ENCODE peak calls at places on chromosomes 2 and 18, in five cellular contexts. X is tibial artery; B is tibial nerve; R is CD8-positive, alpha-beta T cell; E is A549. L is an unnamed sample. For H3K4me1, the result is how much of the 10 kb centered on the place peaks cover.

GRCh38 chr2:202072226-202072625 is 829 bp upstream of the KIAA2012 start:
- DNase-seq in E (peak), B (no peak), X (no peak), R (no peak), L (no peak)

GRCh38 chr2:121501070-121501469 is 29.6 kb upstream of the RNU4ATAC start:
- DNase-seq in R (no peak), B (no peak), E (no peak), X (no peak), L (no peak)

GRCh38 chr2:118557016-118557415 is 290.4 kb downstream of the EN1 start:
- DNase-seq in E (no peak), R (no peak), X (no peak), B (no peak), L (no peak)

GRCh38 chr18:56615738-56616520 is 22.5 kb downstream of the TXNL1 start:
- DNase-seq in E (no peak), X (no peak), R (no peak), B (no peak), L (peak)

GRCh38 chr2:40348038-40348437 is 103.9 kb downstream of the SLC8A1 start:
- DNase-seq in X (no peak), B (no peak), E (no peak), R (no peak), L (no peak)

GRCh38 chr2:23430263-23430662 is 45.3 kb downstream of the KLHL29 start:
- DNase-seq in X (no peak), B (no peak), R (no peak), E (no peak), L (no peak)

GRCh38 chr2:179981085-179981484 is 26.0 kb downstream of the CWC22 start:
- DNase-seq in X (no peak), B (no peak), R (no peak), E (no peak), L (no peak)

GRCh38 chr2:104863585-104864279 is 9.8 kb downstream of the POU3F3 start:
- DNase-seq in E (no peak), R (no peak), X (no peak), B (no peak), L (peak)

GRCh38 chr2:174764281-174765063 is at the start of gene CHRNA1:
- DNase-seq in E (no peak), R (no peak), B (no peak), X (no peak), L (no peak)

GRCh38 chr2:104702451-104702850 is 151.5 kb upstream of the POU3F3 start:
- DNase-seq in X (no peak), B (no peak), E (no peak), R (no peak), L (no peak)

GRCh38 chr18:79422022-79422782 is 26.5 kb downstream of the NFATC1 start:
- DNase-seq in X (peak), R (no peak), B (peak), E (no peak), L (no peak)

GRCh38 chr2:49003206-49003605 is 151.1 kb downstream of the FSHR start:
- DNase-seq in E (no peak), B (no peak), R (no peak), X (no peak), L (no peak)

GRCh38 chr2:55416826-55417568 is 2.7 kb downstream of the CCDC88A start:
- DNase-seq in X (no peak), R (no peak), E (no peak), B (no peak), L (no peak)

GRCh38 chr2:9638532-9638931 is 7.7 kb upstream of the YWHAQ start:
- DNase-seq in R (no peak), B (peak), X (peak), E (peak), L (peak)

GRCh38 chr2:195535911-195536522 is 121.0 kb upstream of the SLC39A10 start:
- DNase-seq in E (no peak), B (no peak), X (peak), R (peak), L (no peak)

GRCh38 chr18:55510809-55511208 is 77.2 kb downstream of the TCF4 start:
- DNase-seq in B (no peak), R (no peak), E (no peak), X (peak), L (no peak)

GRCh38 chr2:198371902-198372611 is 567.7 kb downstream of the PLCL1 start:
- DNase-seq in X (no peak), B (no peak), E (no peak), R (no peak), L (no peak)

GRCh38 chr2:20781656-20782265 is 41.1 kb downstream of the LDAH start:
- DNase-seq in B (no peak), E (peak), X (no peak), R (no peak), L (no peak)

GRCh38 chr18:46712406-46712805 is 44.4 kb downstream of the ST8SIA5 start:
- DNase-seq in X (no peak), E (no peak), R (no peak), B (no peak), L (no peak)

GRCh38 chr18:74493689-74494088 is 2.5 kb upstream of the CNDP2 start:
- DNase-seq in E (peak), R (peak), B (no peak), X (no peak), L (no peak)

GRCh38 chr2:233760043-233760442 is at the start of gene UGT1A1:
- DNase-seq in E (no peak), R (no peak), X (no peak), B (no peak), L (peak)

GRCh38 chr2:185811580-185811979 is 73.0 kb downstream of the FSIP2 start:
- DNase-seq in R (no peak), B (no peak), E (no peak), X (no peak), L (no peak)

GRCh38 chr2:69603146-69603743 is 40.3 kb downstream of the AAK1 start:
- DNase-seq in E (no peak), R (no peak), X (no peak), B (no peak), L (no peak)

GRCh38 chr2:85215074-85216050 is 82.2 kb downstream of the TCF7L1 start:
- DNase-seq in E (no peak), R (no peak), X (no peak), B (no peak), L (peak)

GRCh38 chr2:49002750-49003149 is 151.6 kb downstream of the FSHR start:
- DNase-seq in R (no peak), B (no peak), X (no peak), E (no peak), L (no peak)

GRCh38 chr2:164061129-164061746 is 325.4 kb upstream of the FIGN start:
- DNase-seq in R (no peak), B (no peak), X (no peak), E (peak), L (no peak)

GRCh38 chr18:54877076-54877475 is 48.8 kb downstream of the RAB27B start:
- DNase-seq in X (no peak), R (no peak), E (no peak), B (no peak), L (no peak)

GRCh38 chr2:9378433-9379371 is 44.6 kb downstream of the ITGB1BP1 start:
- DNase-seq in B (peak), E (peak), R (no peak), X (peak), L (peak)

GRCh38 chr2:141393214-141393545 is 737.6 kb downstream of the LRP1B start:
- DNase-seq in E (peak), R (no peak), X (no peak), B (no peak), L (no peak)

GRCh38 chr18:12750076-12750707 is 47.4 kb downstream of the PSMG2 start:
- DNase-seq in X (no peak), E (no peak), R (no peak), B (no peak), L (no peak)

GRCh38 chr18:57429607-57430165 is 5.5 kb upstream of the ONECUT2 start:
- DNase-seq in E (no peak), X (no peak), B (no peak), R (no peak), L (no peak)

GRCh38 chr2:176613358-176614032 is 344.3 kb downstream of the MTX2 start:
- DNase-seq in B (no peak), X (no peak), R (no peak), E (no peak), L (no peak)

GRCh38 chr2:28096421-28096820 is 205.9 kb downstream of the BABAM2 start:
- DNase-seq in B (no peak), R (no peak), X (no peak), E (no peak), L (no peak)

GRCh38 chr18:4510709-4511108 is 55.6 kb upstream of the DLGAP1 start:
- DNase-seq in E (peak), B (no peak), R (no peak), X (no peak), L (no peak)

GRCh38 chr2:188734688-188735087 is 239.5 kb upstream of the COL3A1 start:
- DNase-seq in B (no peak), X (no peak), R (no peak), E (no peak), L (no peak)

GRCh38 chr18:57961876-57962505 is 82.0 kb upstream of the NEDD4L start:
- DNase-seq in R (no peak), E (no peak), B (no peak), X (no peak), L (no peak)

GRCh38 chr2:23441414-23441813 is 56.4 kb downstream of the KLHL29 start:
- DNase-seq in R (no peak), B (no peak), E (no peak), X (no peak), L (no peak)

GRCh38 chr2:30373881-30374302 is 73.2 kb upstream of the LCLAT1 start:
- DNase-seq in X (no peak), E (no peak), R (no peak), B (no peak), L (no peak)

GRCh38 chr2:112583497-112584133 is 794 bp upstream of the CHCHD5 start:
- DNase-seq in E (peak), R (no peak), X (peak), B (no peak), L (no peak)

DNA sequence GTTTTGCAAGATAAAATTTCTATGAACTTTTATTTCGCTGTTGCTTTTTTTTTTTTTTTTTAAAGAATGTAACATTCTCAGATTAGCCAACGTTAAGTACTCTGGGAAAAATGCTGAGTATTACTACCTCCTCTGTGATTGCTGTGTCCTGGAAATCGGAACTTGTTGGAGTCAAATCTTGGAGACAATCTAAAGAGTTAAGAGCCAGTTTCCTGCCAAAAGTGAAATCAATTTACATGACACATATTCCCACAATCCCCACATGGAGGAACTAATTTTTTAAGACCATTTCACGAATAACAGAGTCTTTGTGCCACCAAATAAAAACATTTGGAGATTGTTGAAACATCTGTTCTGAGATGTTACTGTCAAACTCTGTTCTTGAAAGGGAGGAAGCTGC is 127.8 kb downstream of the MEP1B start:
- DNase-seq in B (no peak), R (no peak), E (no peak), X (no peak), L (no peak)
- H3K27ac ChIP-seq in B (no peak), R (no peak), E (peak), X (peak), L (peak)

DNA sequence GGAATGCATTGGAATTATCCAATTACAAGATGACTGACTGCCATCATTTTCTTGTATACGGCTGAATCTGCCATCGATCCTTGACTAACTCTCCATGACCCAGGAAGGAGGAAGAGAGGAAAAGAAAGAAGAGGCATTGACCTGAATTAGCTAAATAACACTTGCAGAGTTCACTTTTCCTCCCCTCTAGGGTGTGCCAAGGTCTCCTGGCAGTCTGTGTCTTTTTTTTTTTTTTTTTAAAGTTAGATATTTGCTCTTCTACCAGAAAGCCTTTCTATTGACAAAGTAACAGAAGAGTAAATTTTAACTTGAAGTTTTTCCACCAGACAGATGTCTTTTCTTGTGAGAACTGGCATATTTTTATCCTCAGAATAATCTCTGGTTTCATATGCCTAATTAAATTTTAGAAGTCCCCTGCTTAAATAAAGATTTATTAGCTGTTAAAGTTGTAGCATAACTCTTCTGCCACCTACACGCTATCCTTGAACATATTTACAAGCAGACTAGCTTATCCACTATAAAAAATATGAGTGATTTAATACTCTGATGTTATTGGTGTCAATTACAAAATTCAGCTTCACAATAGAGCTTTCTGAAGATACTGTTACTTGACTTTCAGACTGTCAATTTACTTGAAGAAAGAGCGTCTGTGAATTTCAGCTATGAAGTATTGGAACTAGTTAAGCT is 171.7 kb upstream of the ETAA1 start:
- DNase-seq in X (no peak), E (no peak), R (no peak), B (no peak), L (no peak)
- H3K4me1 ChIP-seq in X (under half), E (under half), R (under half), B (under half), L (under half)

DNA sequence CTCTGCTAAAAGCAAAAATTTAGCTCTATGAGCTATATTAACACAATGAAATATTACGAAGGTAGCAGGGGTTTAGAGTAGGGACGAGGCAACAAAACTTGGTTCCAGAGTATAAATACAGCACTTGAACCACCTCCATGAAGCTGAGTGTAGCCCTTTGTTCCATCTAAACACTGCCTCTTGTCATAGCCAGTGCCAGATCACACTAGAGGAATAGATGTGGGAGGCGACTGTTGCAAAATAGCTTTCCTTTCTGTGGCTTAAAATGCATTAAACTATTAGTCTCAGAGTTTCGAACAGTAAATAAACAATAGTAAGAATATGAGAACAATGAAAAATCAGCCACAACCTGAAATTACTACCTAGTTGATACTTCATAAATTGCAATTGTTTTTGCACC is 29.8 kb downstream of the PIEZO2 start:
- DNase-seq in E (no peak), R (no peak), X (no peak), B (no peak), L (no peak)
- H3K27ac ChIP-seq in E (peak), R (no peak), X (no peak), B (no peak), L (no peak)

DNA sequence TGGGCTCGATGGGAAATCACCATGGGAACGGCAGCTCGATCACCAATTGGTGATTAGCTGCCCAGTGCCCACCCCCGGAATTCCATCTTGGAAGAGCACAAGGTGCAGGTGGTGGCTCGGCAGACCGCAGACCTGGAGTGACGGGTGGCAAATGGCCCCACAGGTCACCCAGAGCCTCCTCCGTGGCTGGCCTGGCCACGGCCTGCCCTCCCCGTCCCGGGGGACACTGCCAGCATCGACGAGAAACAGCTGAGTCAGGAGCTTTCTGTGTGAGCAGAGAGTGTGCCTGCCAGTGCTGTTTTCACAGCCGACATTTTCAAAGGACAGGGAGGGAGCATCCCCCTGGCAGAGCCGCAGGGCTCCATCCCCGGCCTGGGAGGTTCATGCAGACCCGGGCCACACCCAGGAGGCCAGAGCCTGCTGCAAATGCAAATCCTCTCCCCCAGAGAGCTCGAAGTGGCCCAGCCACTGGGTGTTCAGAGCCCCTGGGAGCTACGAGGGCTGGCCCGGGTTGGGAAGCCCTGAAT is 176.5 kb upstream of the MYT1L start:
- DNase-seq in E (no peak), R (no peak), X (no peak), B (no peak), L (no peak)
- H3K4me1 ChIP-seq in E (under half), R (under half), X (under half), B (under half), L (under half)

GRCh38 chr18:11136241-11136640 is 13.1 kb downstream of the PIEZO2 start:
- DNase-seq in E (no peak), B (no peak), R (no peak), X (no peak), L (no peak)
- H3K27ac ChIP-seq in E (no peak), B (peak), R (no peak), X (no peak), L (no peak)

GRCh38 chr2:160388464-160389263 is 104.9 kb downstream of the RBMS1 start:
- DNase-seq in E (no peak), R (no peak), X (peak), B (no peak), L (no peak)

GRCh38 chr2:160387558-160388262 is 105.9 kb downstream of the RBMS1 start:
- DNase-seq in E (peak), R (no peak), B (peak), X (peak), L (no peak)

GRCh38 chr2:160392201-160392600 is 101.4 kb downstream of the RBMS1 start:
- DNase-seq in E (no peak), B (no peak), X (no peak), R (no peak), L (no peak)

GRCh38 chr2:160389875-160390274 is 103.7 kb downstream of the RBMS1 start:
- DNase-seq in E (peak), X (no peak), B (no peak), R (no peak), L (no peak)

DNA sequence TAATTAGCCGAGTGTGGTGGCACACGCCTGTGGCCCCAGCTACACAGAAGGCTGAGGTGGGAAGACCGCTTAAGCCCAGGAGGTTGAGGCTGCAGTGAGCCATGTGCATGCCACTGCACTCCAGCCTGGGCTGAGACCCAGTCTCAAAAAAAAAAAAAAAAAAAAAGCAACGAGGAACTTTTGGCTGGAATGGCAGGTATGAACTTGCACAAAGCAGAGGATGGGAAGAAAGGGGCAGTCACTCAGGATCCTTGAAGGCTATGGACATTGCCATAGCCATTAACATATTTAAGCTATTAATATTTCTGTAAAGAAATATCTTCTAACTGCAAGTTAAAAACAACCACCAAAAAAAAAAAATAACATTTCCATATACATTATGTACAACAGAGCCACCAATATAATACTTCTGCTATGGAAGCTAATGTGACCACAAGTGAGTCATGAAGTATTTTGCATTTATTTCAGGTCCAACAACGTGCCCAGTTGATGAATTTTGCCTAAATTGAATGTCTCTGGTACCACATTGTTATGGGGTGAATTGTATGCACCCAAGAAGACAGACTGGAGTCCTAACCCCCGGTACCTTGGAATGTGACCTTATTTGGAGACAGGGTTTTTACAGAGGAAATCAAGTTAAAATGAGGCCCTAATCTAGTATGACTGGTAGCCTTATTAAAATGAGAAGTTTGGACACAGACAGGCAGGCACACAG is 102.9 kb downstream of the RBMS1 start:
- DNase-seq in B (no peak), R (no peak), E (no peak), X (no peak), L (no peak)
- H3K4me1 ChIP-seq in B (half or more), R (half or more), E (half or more), X (half or more), L (half or more)

GRCh38 chr2:201046881-201047280 is 24.6 kb downstream of the HYCC2 start:
- DNase-seq in E (no peak), R (no peak), X (no peak), B (no peak), L (no peak)

GRCh38 chr2:201040867-201041628 is 30.4 kb downstream of the HYCC2 start:
- DNase-seq in E (no peak), B (no peak), X (no peak), R (no peak), L (no peak)
- H3K27ac ChIP-seq in E (no peak), B (no peak), X (no peak), R (no peak), L (no peak)